ENCODE peak calls at places on chromosome 10, in ten cellular contexts. K is Peyer's patch, H is adrenal gland, X is GM12878, U is A549, S is heart left ventricle, Y is sigmoid colon, G is HCT116, C is stomach, A is IMR-90. I is an unnamed sample. For H3K4me1, the result is how much of the 10 kb centered on the place peaks cover.

GRCh38 chr10:121152033-121152432 is 300.9 kb downstream of the WDR11 start:
- DNase-seq in H (no peak), G (no peak), U (no peak), K (no peak), A (no peak), C (no peak), S (no peak), X (no peak), Y (no peak), I (no peak)

GRCh38 chr10:119783665-119784027 is 57.8 kb downstream of the INPP5F start:
- DNase-seq in C (no peak), U (no peak), G (no peak), K (no peak), S (no peak), A (no peak), X (no peak), Y (no peak), H (no peak), I (no peak)

GRCh38 chr10:72445851-72446250 is 91.1 kb upstream of the DNAJB12 start:
- DNase-seq in C (no peak), A (no peak), U (no peak), Y (no peak), H (no peak), G (no peak), K (no peak), S (no peak), X (no peak), I (no peak)

GRCh38 chr10:30606313-30606712 is 23.2 kb downstream of the LYZL2 start:
- DNase-seq in X (no peak), G (no peak), U (peak), Y (no peak), C (no peak), H (no peak), A (no peak), S (no peak), K (no peak), I (no peak)

GRCh38 chr10:23283680-23284079 is 60.9 kb downstream of the C10orf67 start:
- DNase-seq in K (no peak), C (no peak), X (no peak), U (no peak), Y (no peak), H (no peak), A (no peak), S (no peak), G (no peak), I (no peak)

GRCh38 chr10:128022216-128023196 is 103.7 kb downstream of the MKI67 start:
- DNase-seq in U (no peak), G (no peak), H (no peak), A (no peak), S (no peak), C (no peak), X (no peak), K (no peak), Y (peak), I (no peak)

GRCh38 chr10:17056781-17057191 is 72.8 kb downstream of the CUBN start:
- DNase-seq in C (no peak), S (no peak), X (no peak), A (peak), K (no peak), H (no peak), U (no peak), G (no peak), Y (no peak), I (no peak)

GRCh38 chr10:71547841-71548493 is 151.2 kb downstream of the CDH23 start:
- DNase-seq in A (peak), G (no peak), S (peak), U (no peak), X (no peak), C (no peak), H (peak), Y (no peak), K (no peak), I (no peak)

GRCh38 chr10:123269017-123269552 is 114.9 kb downstream of the BUB3 start:
- DNase-seq in S (no peak), K (no peak), X (no peak), H (no peak), G (no peak), U (no peak), A (no peak), C (no peak), Y (no peak), I (no peak)

GRCh38 chr10:124717911-124718734 is 26.1 kb downstream of the FAM53B start:
- DNase-seq in K (peak), G (no peak), U (no peak), Y (no peak), H (no peak), C (no peak), X (peak), S (peak), A (no peak), I (peak)

GRCh38 chr10:62814901-62815372 is 1.2 kb downstream of the EGR2 start:
- DNase-seq in X (no peak), U (no peak), A (no peak), S (peak), Y (no peak), C (no peak), G (no peak), H (no peak), K (no peak), I (peak)

GRCh38 chr10:113441220-113441619 is 111.6 kb upstream of the HABP2 start:
- DNase-seq in S (no peak), C (no peak), Y (no peak), H (no peak), X (no peak), U (no peak), A (no peak), K (no peak), G (no peak), I (no peak)

GRCh38 chr10:75202321-75203096 is 8.1 kb upstream of the VDAC2 start:
- DNase-seq in S (peak), K (peak), X (no peak), U (peak), A (peak), H (peak), C (peak), Y (peak), G (no peak), I (no peak)

GRCh38 chr10:49282879-49283321 is 16.1 kb upstream of the C10orf71 start:
- DNase-seq in C (peak), S (no peak), X (no peak), G (no peak), Y (peak), A (no peak), H (no peak), K (no peak), U (no peak), I (peak)

GRCh38 chr10:99996934-99997648 is 12.7 kb downstream of the DNMBP start:
- DNase-seq in X (no peak), Y (no peak), A (peak), G (no peak), C (no peak), S (no peak), K (no peak), H (no peak), U (no peak), I (no peak)

GRCh38 chr10:69345402-69345801 is 67.1 kb downstream of the HK1 start:
- DNase-seq in U (no peak), A (no peak), Y (no peak), S (no peak), K (no peak), C (peak), G (no peak), H (no peak), X (no peak), I (peak)

GRCh38 chr10:69343905-69344304 is 65.6 kb downstream of the HK1 start:
- DNase-seq in U (no peak), S (no peak), G (no peak), K (no peak), C (no peak), A (no peak), Y (no peak), X (no peak), H (no peak), I (no peak)

GRCh38 chr10:69346776-69347175 is 68.5 kb downstream of the HK1 start:
- DNase-seq in Y (no peak), G (no peak), A (no peak), K (no peak), H (no peak), S (no peak), U (no peak), X (no peak), C (no peak), I (no peak)

GRCh38 chr10:69345890-69346474 is 67.7 kb downstream of the HK1 start:
- DNase-seq in X (no peak), K (no peak), G (no peak), Y (no peak), C (no peak), S (no peak), A (no peak), H (no peak), U (no peak), I (no peak)

DNA sequence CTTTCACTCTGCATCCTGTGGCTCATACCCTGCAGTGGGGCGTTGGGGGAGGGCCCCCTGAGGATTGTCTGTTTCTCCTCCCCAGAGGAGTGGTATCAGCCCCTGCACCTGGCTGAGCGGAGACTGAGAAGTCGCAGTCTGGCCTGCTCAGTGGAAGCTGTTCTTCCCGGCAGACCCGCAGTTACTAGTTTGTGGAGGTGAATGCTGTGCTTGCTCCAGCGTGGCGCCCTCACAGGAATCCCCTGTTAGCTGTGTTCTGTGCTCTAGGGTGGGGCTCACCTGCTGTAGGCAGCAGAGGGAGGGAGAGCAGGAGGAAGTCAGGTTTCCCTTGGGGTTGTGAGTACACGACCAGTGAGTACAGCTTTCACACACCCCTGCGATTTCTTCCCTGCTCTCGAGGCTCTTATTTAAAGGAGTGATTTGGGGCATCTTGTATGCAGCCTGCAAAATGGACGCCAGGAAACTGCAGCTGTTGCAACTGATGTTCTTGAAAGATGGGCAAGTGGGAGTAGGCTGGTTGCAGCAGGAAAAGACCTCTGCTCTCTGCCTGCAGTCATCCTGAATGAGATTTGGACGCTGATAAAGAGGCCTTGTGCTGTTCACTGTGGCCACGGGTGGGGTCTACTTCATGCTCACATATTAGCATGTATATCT is 66.4 kb downstream of the HK1 start:
- DNase-seq in C (no peak), U (no peak), Y (no peak), X (peak), K (no peak), H (no peak), A (no peak), G (no peak), S (no peak), I (no peak)
- H3K4me1 ChIP-seq in C (half or more), U (under half), Y (under half), X (under half), K (under half), H (under half), A (under half), G (under half), S (under half), I (half or more)

GRCh38 chr10:114876169-114876568 is 54.6 kb downstream of the FHIP2A start:
- DNase-seq in K (no peak), A (no peak), G (no peak), Y (no peak), H (no peak), C (no peak), S (no peak), X (no peak), U (peak), I (no peak)

GRCh38 chr10:114879093-114879492 is 57.5 kb downstream of the FHIP2A start:
- DNase-seq in A (no peak), K (no peak), S (no peak), G (no peak), U (no peak), X (no peak), Y (no peak), H (no peak), C (no peak), I (no peak)

GRCh38 chr10:114876602-114877300 is 55.2 kb downstream of the FHIP2A start:
- DNase-seq in X (peak), C (peak), K (peak), S (peak), U (peak), G (peak), A (peak), Y (peak), H (peak), I (peak)

GRCh38 chr10:114874827-114875541 is 53.4 kb downstream of the FHIP2A start:
- DNase-seq in A (peak), U (no peak), G (no peak), Y (no peak), S (no peak), H (peak), X (no peak), K (no peak), C (no peak), I (no peak)

GRCh38 chr10:114877301-114877644 is 55.7 kb downstream of the FHIP2A start:
- DNase-seq in C (no peak), X (no peak), K (no peak), U (no peak), H (no peak), A (no peak), Y (no peak), G (no peak), S (no peak), I (no peak)
- TF ChIP-seq CTCF in C (no peak), X (no peak), K (no peak), U (no peak), H (peak), A (no peak), Y (no peak), G (no peak), S (no peak), I (no peak)

GRCh38 chr10:79070091-79070610 is 1.4 kb downstream of the ZMIZ1 start:
- DNase-seq in U (no peak), S (peak), X (no peak), C (peak), Y (peak), G (no peak), K (peak), H (no peak), A (no peak), I (no peak)

GRCh38 chr10:79069325-79070090 is 742 bp downstream of the ZMIZ1 start:
- DNase-seq in X (no peak), U (peak), G (no peak), C (peak), S (peak), Y (peak), H (peak), K (peak), A (no peak), I (no peak)

GRCh38 chr10:79071535-79071923 is 2.8 kb downstream of the ZMIZ1 start:
- DNase-seq in A (no peak), C (no peak), G (no peak), S (no peak), H (no peak), X (no peak), Y (no peak), U (no peak), K (no peak), I (no peak)

GRCh38 chr10:79072041-79072441 is 3.3 kb downstream of the ZMIZ1 start:
- DNase-seq in C (no peak), A (peak), S (no peak), H (no peak), U (no peak), K (no peak), Y (no peak), G (no peak), X (no peak), I (no peak)

GRCh38 chr10:79070611-79071534 is 2.1 kb downstream of the ZMIZ1 start:
- DNase-seq in H (peak), S (peak), K (peak), C (peak), A (peak), U (peak), X (no peak), Y (peak), G (no peak), I (peak)
- TF ChIP-seq POLR2A in H (peak), S (no peak), K (peak), C (no peak), A (peak), U (no peak), X (no peak), Y (peak), G (no peak), I (peak)

DNA sequence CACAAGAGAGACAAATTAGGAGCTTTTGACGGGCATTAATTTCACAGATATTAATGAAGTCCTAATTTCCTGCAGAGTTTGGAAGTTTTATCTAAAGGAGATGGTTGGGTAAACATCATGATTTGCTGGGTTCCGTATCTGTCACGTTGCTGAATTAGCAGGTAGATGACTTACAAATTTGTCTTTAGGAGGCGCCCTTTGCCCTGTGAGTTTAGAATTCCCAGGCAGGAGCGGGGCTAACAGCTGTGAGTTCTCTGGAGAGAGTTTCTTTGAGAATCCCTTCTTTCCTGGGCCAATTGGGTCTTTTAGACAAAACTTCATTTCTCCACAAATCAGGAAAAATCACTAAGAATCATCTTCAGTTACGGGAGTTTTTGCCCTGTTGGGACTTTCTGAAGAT is 63.8 kb downstream of the PRKCQ start:
- DNase-seq in G (no peak), U (no peak), C (no peak), S (no peak), A (no peak), Y (no peak), H (no peak), K (no peak), X (no peak), I (no peak)
- H3K4me1 ChIP-seq in G (under half), U (under half), C (under half), S (under half), A (under half), Y (under half), H (under half), K (under half), X (under half), I (under half)

DNA sequence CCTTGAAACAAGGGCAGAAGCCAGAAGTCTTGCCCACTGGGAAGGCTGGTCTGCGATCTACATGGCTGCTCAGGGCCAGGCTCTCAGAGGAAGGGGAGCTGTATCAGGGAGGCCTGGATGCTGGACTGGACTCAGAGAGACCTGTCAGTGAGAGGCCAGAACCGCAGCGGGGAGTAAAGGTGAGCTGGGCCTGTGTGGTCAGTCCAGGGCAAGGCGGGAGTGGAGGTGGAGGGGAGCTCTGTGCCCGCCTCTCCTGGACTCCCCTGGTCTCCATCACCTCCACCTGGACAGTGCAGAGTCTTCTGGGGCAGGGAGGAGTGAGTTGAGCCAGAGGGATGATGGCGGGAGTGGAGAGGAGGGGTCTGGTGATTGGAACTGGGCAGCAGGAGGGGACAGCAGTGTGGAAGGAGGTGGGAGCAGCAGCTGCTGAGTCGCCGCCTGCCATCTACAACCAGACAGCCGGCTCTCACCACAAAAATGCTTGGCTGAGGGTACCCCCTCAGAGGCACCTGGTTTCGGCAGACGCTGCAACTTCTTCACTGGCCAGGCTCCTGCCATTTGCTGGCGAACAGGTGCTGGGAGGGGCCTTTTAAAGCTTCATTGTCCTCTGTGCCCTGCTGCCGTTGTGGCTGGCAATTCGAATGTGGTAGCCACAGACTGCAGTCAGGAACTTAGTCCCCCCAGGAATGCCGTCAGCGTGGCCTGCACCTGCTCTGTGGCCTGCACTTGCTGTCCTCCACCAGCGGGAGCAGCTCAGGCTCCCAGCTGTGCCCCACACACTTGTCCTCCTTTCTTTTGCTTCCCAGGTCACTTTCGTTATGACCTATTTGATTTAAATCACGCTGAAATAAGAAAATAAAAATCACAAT is 3.5 kb downstream of the RASSF4 start:
- DNase-seq in H (peak), C (no peak), A (no peak), S (no peak), U (no peak), K (peak), Y (peak), X (no peak), G (no peak), I (no peak)
- TF ChIP-seq CTCF in H (peak), C (no peak), A (no peak), S (no peak), U (no peak), K (peak), Y (no peak), X (peak), G (peak), I (no peak)

GRCh38 chr10:20089884-20090283 is 273.7 kb downstream of the PLXDC2 start:
- DNase-seq in G (no peak), U (no peak), X (no peak), K (no peak), C (no peak), Y (no peak), S (no peak), H (no peak), A (no peak), I (no peak)

GRCh38 chr10:20091698-20092097 is 275.5 kb downstream of the PLXDC2 start:
- DNase-seq in X (no peak), G (no peak), A (no peak), C (no peak), S (no peak), Y (no peak), H (no peak), U (no peak), K (peak), I (no peak)

GRCh38 chr10:20088302-20088701 is 272.1 kb downstream of the PLXDC2 start:
- DNase-seq in Y (no peak), A (no peak), C (no peak), G (no peak), K (no peak), X (no peak), S (no peak), H (no peak), U (no peak), I (no peak)

DNA sequence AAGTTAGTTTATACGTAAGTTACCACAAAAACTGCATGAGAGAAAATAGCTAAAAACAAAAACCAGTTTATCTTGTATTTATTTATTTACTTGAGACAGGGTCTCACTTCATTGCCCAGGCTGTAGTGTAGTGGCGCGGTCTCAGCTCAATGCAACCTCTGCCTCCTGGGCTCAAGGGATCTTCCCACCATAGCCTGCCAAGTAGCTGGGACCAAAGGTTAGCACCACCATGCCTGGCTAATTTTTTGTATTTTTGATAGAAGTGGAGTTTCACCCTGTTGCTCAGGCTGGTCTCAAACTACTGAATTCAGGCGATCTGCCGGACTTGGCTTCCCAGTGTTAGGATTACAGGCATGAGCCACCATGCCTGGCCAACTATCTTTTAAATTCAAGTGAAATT is 277.4 kb downstream of the PLXDC2 start:
- DNase-seq in X (no peak), C (no peak), Y (no peak), G (no peak), U (no peak), K (no peak), S (no peak), H (no peak), A (no peak), I (no peak)
- TF ChIP-seq POLR2A in X (no peak), C (no peak), Y (no peak), G (no peak), U (no peak), K (no peak), S (no peak), H (no peak), A (no peak), I (no peak)